ENCODE peak calls at places on chromosomes 16 and 17, in eight cellular contexts. T is fibroblast of lung, P is prostate gland, R is MM.1S, M is transverse colon, Q is right atrium auricular region, X is thyroid gland, E is mucosa of descending colon. F is an unnamed sample. For H3K4me1, the result is how much of the 10 kb centered on the place peaks cover.

GRCh38 chr17:75228305-75228704 is 22.8 kb downstream of the NUP85 start:
- DNase-seq in X (no peak), R (no peak), Q (no peak), P (peak), M (no peak), T (no peak), E (no peak), F (no peak)

GRCh38 chr17:37278247-37278894 is 97.4 kb upstream of the C17orf78 start:
- DNase-seq in M (no peak), T (no peak), Q (no peak), R (no peak), E (no peak), P (peak), X (no peak), F (no peak)

GRCh38 chr16:63442246-63442645 is 1406.0 kb upstream of the CDH8 start:
- DNase-seq in M (no peak), Q (no peak), R (no peak), P (no peak), X (no peak), T (no peak), E (no peak), F (no peak)

GRCh38 chr16:77213542-77214108 is 14.4 kb downstream of the SYCE1L start:
- DNase-seq in R (no peak), X (peak), P (no peak), M (no peak), Q (peak), T (peak), E (no peak), F (no peak)

GRCh38 chr16:19328364-19328763 is 42.8 kb downstream of the CLEC19A start:
- DNase-seq in E (no peak), R (no peak), P (no peak), T (no peak), Q (no peak), X (no peak), M (no peak), F (no peak)

GRCh38 chr17:65588194-65588808 is 26.9 kb upstream of the AXIN2 start:
- DNase-seq in E (peak), R (no peak), M (peak), T (no peak), P (peak), X (peak), Q (no peak), F (no peak)

GRCh38 chr17:37060966-37061365 is 112.2 kb downstream of the AATF start:
- DNase-seq in E (no peak), P (no peak), T (no peak), M (no peak), Q (no peak), R (no peak), X (no peak), F (no peak)

GRCh38 chr17:16474012-16474725 is 17.8 kb downstream of the LRRC75A start:
- DNase-seq in Q (no peak), E (no peak), R (no peak), T (no peak), P (no peak), M (no peak), X (no peak), F (no peak)

GRCh38 chr17:3723556-3724372 is at the start of gene HASPIN:
- DNase-seq in T (peak), Q (peak), R (peak), P (peak), M (peak), E (peak), X (peak), F (peak)

GRCh38 chr16:58339452-58339938 is 44.7 kb upstream of the PRSS54 start:
- DNase-seq in T (no peak), E (no peak), R (no peak), M (no peak), Q (no peak), X (no peak), P (no peak), F (no peak)

GRCh38 chr16:58333937-58334336 is 39.1 kb upstream of the PRSS54 start:
- DNase-seq in T (no peak), M (no peak), P (no peak), X (peak), E (no peak), R (no peak), Q (no peak), F (no peak)

GRCh38 chr16:58336332-58337089 is 41.7 kb upstream of the PRSS54 start:
- DNase-seq in M (peak), Q (peak), X (peak), R (peak), T (peak), E (peak), P (peak), F (peak)

GRCh38 chr16:58337090-58337444 is 42.2 kb upstream of the PRSS54 start:
- DNase-seq in Q (no peak), T (no peak), R (no peak), X (peak), P (no peak), M (no peak), E (no peak), F (no peak)

GRCh38 chr16:58338205-58338604 is 43.4 kb upstream of the PRSS54 start:
- DNase-seq in X (no peak), M (no peak), Q (no peak), E (no peak), T (no peak), P (no peak), R (peak), F (no peak)
- H3K4me1 ChIP-seq in X (under half), M (under half), Q (under half), E (under half), T (under half), P (under half), R (under half), F (under half)

GRCh38 chr17:77428901-77429734 is 288.3 kb downstream of the SEC14L1 start:
- DNase-seq in Q (no peak), X (no peak), M (no peak), R (no peak), E (no peak), T (no peak), P (no peak), F (no peak)
- H3K4me1 ChIP-seq in Q (half or more), X (half or more), M (half or more), R (under half), E (half or more), T (half or more), P (under half), F (half or more)

GRCh38 chr16:82917886-82918595 is 291.3 kb downstream of the CDH13 start:
- DNase-seq in Q (no peak), X (no peak), E (no peak), P (no peak), R (no peak), M (no peak), T (no peak), F (no peak)
- H3K4me1 ChIP-seq in Q (under half), X (under half), E (under half), P (under half), R (under half), M (under half), T (under half), F (under half)

GRCh38 chr16:89281829-89282228 is 64.3 kb downstream of the ZNF778 start:
- DNase-seq in P (no peak), E (no peak), Q (no peak), T (no peak), R (no peak), M (no peak), X (no peak), F (no peak)
- H3K4me1 ChIP-seq in P (under half), E (under half), Q (under half), T (under half), R (under half), M (under half), X (under half), F (under half)

GRCh38 chr17:17525956-17526355 is 29.8 kb upstream of the RASD1 start:
- DNase-seq in T (no peak), E (no peak), P (no peak), M (no peak), Q (no peak), R (no peak), X (peak), F (no peak)
- H3K4me1 ChIP-seq in T (under half), E (under half), P (under half), M (under half), Q (under half), R (under half), X (under half), F (under half)

GRCh38 chr16:53984936-53985335 is 281.0 kb downstream of the FTO start:
- DNase-seq in T (no peak), M (no peak), E (no peak), R (no peak), P (peak), Q (no peak), X (no peak), F (no peak)

GRCh38 chr16:53989597-53989996 is 285.6 kb downstream of the FTO start:
- DNase-seq in E (no peak), X (no peak), R (no peak), P (no peak), M (no peak), T (no peak), Q (no peak), F (no peak)

GRCh38 chr16:53985865-53986264 is 281.9 kb downstream of the FTO start:
- DNase-seq in P (no peak), T (no peak), Q (no peak), R (no peak), E (no peak), M (no peak), X (no peak), F (no peak)

GRCh38 chr16:53991181-53992056 is 287.5 kb downstream of the FTO start:
- DNase-seq in X (peak), R (no peak), E (no peak), P (peak), T (peak), M (no peak), Q (no peak), F (no peak)

GRCh38 chr16:53988136-53988535 is 284.2 kb downstream of the FTO start:
- DNase-seq in R (no peak), Q (no peak), M (no peak), T (no peak), E (no peak), P (peak), X (no peak), F (no peak)
- H3K4me1 ChIP-seq in R (under half), Q (under half), M (under half), T (under half), E (under half), P (under half), X (under half), F (under half)

GRCh38 chr16:12323007-12323699 is 346.6 kb downstream of the SNX29 start:
- DNase-seq in R (no peak), E (no peak), P (no peak), T (no peak), X (no peak), Q (no peak), M (no peak), F (no peak)
- H3K4me1 ChIP-seq in R (under half), E (under half), P (under half), T (under half), X (under half), Q (under half), M (under half), F (under half)